ENCODE peak calls at places on chromosomes 7 and 10, in seven cellular contexts. W is uterus, J is H54, U is breast epithelium, R is upper lobe of left lung, S is adrenal gland, O is spleen. N is an unnamed sample.

GRCh38 chr7:30389793-30390192 is 88.8 kb downstream of the NOD1 start:
- DNase-seq in W (no peak), J (no peak), U (no peak), R (no peak), S (no peak), O (no peak), N (no peak)

GRCh38 chr7:129550673-129551360 is 48.5 kb downstream of the SMKR1 start:
- DNase-seq in W (no peak), J (no peak), U (no peak), R (no peak), S (no peak), O (no peak), N (no peak)

GRCh38 chr10:97519342-97519741 is 20.6 kb downstream of the UBTD1 start:
- DNase-seq in W (no peak), J (no peak), U (no peak), R (no peak), S (no peak), O (no peak), N (no peak)

GRCh38 chr10:51861731-51862130 is 162.3 kb upstream of the CSTF2T start:
- DNase-seq in W (no peak), J (no peak), U (peak), R (no peak), S (no peak), O (no peak), N (no peak)

GRCh38 chr7:80450621-80451308 is 61.1 kb downstream of the GNAT3 start:
- DNase-seq in W (no peak), J (no peak), U (no peak), R (no peak), S (no peak), O (no peak), N (no peak)

GRCh38 chr10:104076743-104077160 is 8.9 kb downstream of the COL17A1 start:
- DNase-seq in W (peak), J (no peak), U (no peak), R (peak), S (peak), O (no peak), N (no peak)

GRCh38 chr10:49075743-49076142 is 39.6 kb downstream of the VSTM4 start:
- DNase-seq in W (no peak), J (no peak), U (no peak), R (no peak), S (no peak), O (no peak), N (no peak)

GRCh38 chr7:32673275-32673983 is 178.1 kb downstream of the AVL9 start:
- DNase-seq in W (no peak), J (no peak), U (no peak), R (no peak), S (no peak), O (no peak), N (no peak)

GRCh38 chr10:64271508-64271907 is 750.3 kb downstream of the REEP3 start:
- DNase-seq in W (no peak), J (no peak), U (no peak), R (no peak), S (no peak), O (no peak), N (no peak)

GRCh38 chr10:127563718-127564553 is 14.8 kb downstream of the NPS start:
- DNase-seq in W (no peak), J (no peak), U (no peak), R (peak), S (no peak), O (no peak), N (no peak)

GRCh38 chr10:11894381-11895107 is 71.4 kb downstream of the PROSER2 start:
- DNase-seq in W (no peak), J (no peak), U (no peak), R (no peak), S (no peak), O (peak), N (no peak)

GRCh38 chr7:106504620-106505019 is 156.3 kb downstream of the CCDC71L start:
- DNase-seq in W (no peak), J (no peak), U (no peak), R (no peak), S (no peak), O (no peak), N (no peak)

GRCh38 chr10:132075909-132076577 is 10.3 kb downstream of the JAKMIP3 start:
- DNase-seq in W (no peak), J (no peak), U (no peak), R (no peak), S (no peak), O (no peak), N (no peak)

GRCh38 chr10:70756710-70757360 is 28.3 kb downstream of the TBATA start:
- DNase-seq in W (no peak), J (no peak), U (no peak), R (no peak), S (no peak), O (peak), N (no peak)

GRCh38 chr10:95290801-95291633 is at the start of gene PDLIM1:
- DNase-seq in W (peak), J (peak), U (peak), R (peak), S (peak), O (peak), N (no peak)

GRCh38 chr10:94194256-94194655 is 168.5 kb downstream of the NOC3L start:
- DNase-seq in W (no peak), J (peak), U (no peak), R (no peak), S (no peak), O (no peak), N (no peak)

GRCh38 chr7:110779313-110779712 is 311.6 kb upstream of the LRRN3 start:
- DNase-seq in W (no peak), J (no peak), U (no peak), R (no peak), S (no peak), O (no peak), N (no peak)

GRCh38 chr10:30057421-30057841 is 2.0 kb downstream of the JCAD start:
- DNase-seq in W (no peak), J (no peak), U (no peak), R (no peak), S (no peak), O (no peak), N (no peak)

GRCh38 chr10:63712717-63713115 is 191.5 kb downstream of the REEP3 start:
- DNase-seq in W (no peak), J (no peak), U (no peak), R (no peak), S (no peak), O (no peak), N (no peak)

GRCh38 chr7:80918909-80919721 is at the start of gene SEMA3C:
- DNase-seq in W (peak), J (peak), U (peak), R (peak), S (peak), O (peak), N (peak)

GRCh38 chr10:112137381-112137987 is 46.1 kb downstream of the GPAM start:
- DNase-seq in W (peak), J (peak), U (peak), R (peak), S (peak), O (peak), N (no peak)

GRCh38 chr7:64999165-65000004 is 7.1 kb downstream of the ERV3-1 start:
- DNase-seq in W (no peak), J (no peak), U (no peak), R (peak), S (peak), O (peak), N (no peak)

GRCh38 chr7:87173456-87173855 is 21.2 kb downstream of the DMTF1 start:
- DNase-seq in W (no peak), J (no peak), U (no peak), R (no peak), S (no peak), O (no peak), N (no peak)

GRCh38 chr10:59905066-59905734 is 1.2 kb downstream of the CCDC6 start:
- DNase-seq in W (peak), J (peak), U (peak), R (peak), S (peak), O (peak), N (no peak)

GRCh38 chr10:59907537-59907917 is 1.2 kb upstream of the CCDC6 start:
- DNase-seq in W (no peak), J (no peak), U (no peak), R (no peak), S (no peak), O (no peak), N (no peak)

GRCh38 chr10:59905735-59906416 is 480 bp downstream of the CCDC6 start:
- DNase-seq in W (no peak), J (no peak), U (no peak), R (no peak), S (no peak), O (peak), N (no peak)

GRCh38 chr10:59907918-59908807 is 1.8 kb upstream of the CCDC6 start:
- DNase-seq in W (peak), J (peak), U (peak), R (peak), S (peak), O (no peak), N (no peak)

DNA sequence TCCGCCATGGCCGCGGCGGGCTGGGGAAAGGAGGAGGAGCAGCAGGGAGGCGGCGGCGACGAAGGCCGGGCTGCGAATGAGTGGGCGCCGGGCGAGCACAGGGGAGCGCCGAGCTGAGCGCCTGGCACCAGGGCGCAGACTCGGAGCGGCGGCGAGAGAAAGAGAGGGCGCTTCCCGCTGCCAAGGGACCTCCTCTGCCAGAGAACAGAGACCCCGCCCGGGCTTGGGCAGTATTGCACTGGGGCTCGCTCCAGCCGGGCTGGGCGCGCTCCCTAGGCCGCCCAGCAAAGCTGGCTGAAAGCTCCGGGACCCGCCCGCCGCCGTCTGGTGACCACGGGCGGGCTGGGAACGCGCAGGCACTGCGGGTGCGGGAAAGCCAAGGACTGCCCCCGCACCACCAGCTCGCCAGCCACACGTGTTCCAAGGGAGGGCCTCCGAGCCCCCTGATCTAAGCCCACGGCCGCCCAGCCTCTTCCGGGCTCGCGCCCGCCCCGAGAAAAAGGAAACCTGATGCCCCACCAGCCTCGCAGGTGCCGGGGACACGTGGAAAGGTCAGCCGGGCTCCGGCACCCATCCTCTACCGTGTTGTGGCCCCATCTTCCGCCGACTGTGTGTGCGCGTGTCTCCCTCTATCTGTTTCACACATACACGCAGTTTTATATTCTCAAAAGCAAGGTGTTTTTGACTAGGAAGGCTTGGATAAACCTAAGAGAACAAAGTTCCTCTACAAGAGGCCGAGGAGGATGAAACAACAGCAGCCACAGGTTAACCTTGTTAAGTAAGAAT is at the start of gene CCDC6:
- DNase-seq in W (peak), J (peak), U (peak), R (peak), S (peak), O (peak), N (no peak)
- TF ChIP-seq POLR2A in W (peak), J (peak), U (peak), R (peak), S (peak), O (peak), N (no peak)

GRCh38 chr10:110007701-110008517 is at the start of gene ADD3:
- DNase-seq in W (peak), J (peak), U (peak), R (peak), S (peak), O (peak), N (no peak)
- TF ChIP-seq POLR2A in W (peak), J (peak), U (no peak), R (peak), S (peak), O (no peak), N (peak)

DNA sequence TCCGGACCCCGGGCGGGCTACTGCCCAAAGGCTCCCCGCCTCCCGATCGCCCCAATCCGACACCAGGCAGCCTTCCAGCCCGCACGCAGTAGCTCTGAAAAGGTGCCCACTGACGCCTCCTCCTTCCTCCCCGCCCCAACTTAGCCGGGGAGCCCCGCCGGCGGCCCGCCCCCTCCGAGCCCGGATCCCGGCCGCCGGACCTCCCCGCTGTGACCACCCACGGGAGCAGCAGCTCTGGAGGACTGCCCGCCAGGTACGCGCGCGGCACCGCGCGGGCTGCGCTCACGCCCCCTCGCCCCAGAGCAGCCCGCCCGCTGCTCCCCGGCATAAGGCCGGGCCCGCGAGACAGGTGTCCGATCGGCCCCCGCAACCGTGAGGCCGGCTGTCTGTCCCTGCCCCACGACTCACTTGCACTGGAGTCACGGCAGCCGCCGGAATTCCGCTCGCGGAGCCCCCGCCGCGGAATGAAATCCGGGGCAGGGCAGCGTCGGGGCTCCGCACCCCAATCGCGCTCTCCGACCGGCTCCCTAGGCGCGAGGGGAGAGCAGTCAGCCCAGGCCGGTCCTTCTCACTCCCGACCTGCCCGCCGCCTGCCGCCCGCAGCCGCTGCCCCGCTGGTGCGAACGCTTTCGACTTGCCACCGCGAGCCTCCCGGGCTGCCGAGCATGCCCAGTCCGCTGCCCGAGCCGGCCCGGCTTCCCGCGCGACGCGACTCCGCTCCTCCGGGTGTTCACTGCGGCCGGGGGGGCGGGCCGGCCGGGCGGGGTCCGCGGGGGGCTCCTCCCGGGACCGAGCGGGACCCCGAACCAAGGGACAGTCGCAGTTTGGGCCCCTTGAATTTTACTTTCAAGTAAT is at the start of gene SGMS1:
- DNase-seq in W (peak), J (peak), U (peak), R (peak), S (peak), O (peak), N (no peak)
- TF ChIP-seq POLR2A in W (peak), J (peak), U (no peak), R (peak), S (peak), O (peak), N (no peak)

GRCh38 chr7:149624419-149625338 is 127.1 kb upstream of the ZNF746 start:
- DNase-seq in W (peak), J (peak), U (peak), R (peak), S (peak), O (peak), N (no peak)
- TF ChIP-seq POLR2A in W (peak), J (peak), U (peak), R (peak), S (peak), O (peak), N (peak)

GRCh38 chr7:5425507-5426225 is 2.0 kb upstream of the TNRC18 start:
- DNase-seq in W (peak), J (peak), U (peak), R (peak), S (peak), O (peak), N (no peak)
- TF ChIP-seq POLR2A in W (peak), J (peak), U (peak), R (peak), S (peak), O (no peak), N (peak)

GRCh38 chr10:113477451-113477850 is 75.4 kb upstream of the HABP2 start:
- DNase-seq in W (no peak), J (no peak), U (no peak), R (no peak), S (no peak), O (no peak), N (no peak)

GRCh38 chr10:113475381-113475807 is 77.5 kb upstream of the HABP2 start:
- DNase-seq in W (no peak), J (no peak), U (peak), R (no peak), S (no peak), O (no peak), N (peak)

GRCh38 chr10:113474756-113475155 is 78.1 kb upstream of the HABP2 start:
- DNase-seq in W (no peak), J (no peak), U (no peak), R (no peak), S (no peak), O (no peak), N (no peak)

GRCh38 chr10:113476191-113476590 is 76.7 kb upstream of the HABP2 start:
- DNase-seq in W (no peak), J (no peak), U (peak), R (no peak), S (no peak), O (no peak), N (peak)

DNA sequence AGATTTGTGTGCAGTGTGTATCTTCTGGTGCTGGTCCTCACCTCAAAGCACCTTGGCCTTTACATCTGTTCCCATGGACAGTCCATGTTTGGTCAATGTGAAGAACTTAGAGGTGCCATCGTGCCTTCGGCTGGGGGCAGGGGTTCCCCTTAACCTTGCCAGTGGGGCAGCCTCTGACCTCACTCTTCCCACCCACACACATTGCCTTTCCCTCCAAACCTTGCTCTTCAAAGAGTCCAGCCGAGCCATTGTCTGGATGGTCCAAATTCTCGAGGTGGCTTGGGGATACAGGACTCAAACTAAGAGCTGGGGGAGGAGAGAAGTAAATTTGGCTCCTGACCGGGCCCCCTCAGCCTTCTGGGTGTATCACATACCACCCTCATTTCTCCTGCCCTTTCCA is 76.2 kb upstream of the HABP2 start:
- DNase-seq in W (no peak), J (no peak), U (no peak), R (no peak), S (no peak), O (no peak), N (no peak)
- TF ChIP-seq POLR2A in W (no peak), J (no peak), U (no peak), R (no peak), S (no peak), O (no peak), N (no peak)

DNA sequence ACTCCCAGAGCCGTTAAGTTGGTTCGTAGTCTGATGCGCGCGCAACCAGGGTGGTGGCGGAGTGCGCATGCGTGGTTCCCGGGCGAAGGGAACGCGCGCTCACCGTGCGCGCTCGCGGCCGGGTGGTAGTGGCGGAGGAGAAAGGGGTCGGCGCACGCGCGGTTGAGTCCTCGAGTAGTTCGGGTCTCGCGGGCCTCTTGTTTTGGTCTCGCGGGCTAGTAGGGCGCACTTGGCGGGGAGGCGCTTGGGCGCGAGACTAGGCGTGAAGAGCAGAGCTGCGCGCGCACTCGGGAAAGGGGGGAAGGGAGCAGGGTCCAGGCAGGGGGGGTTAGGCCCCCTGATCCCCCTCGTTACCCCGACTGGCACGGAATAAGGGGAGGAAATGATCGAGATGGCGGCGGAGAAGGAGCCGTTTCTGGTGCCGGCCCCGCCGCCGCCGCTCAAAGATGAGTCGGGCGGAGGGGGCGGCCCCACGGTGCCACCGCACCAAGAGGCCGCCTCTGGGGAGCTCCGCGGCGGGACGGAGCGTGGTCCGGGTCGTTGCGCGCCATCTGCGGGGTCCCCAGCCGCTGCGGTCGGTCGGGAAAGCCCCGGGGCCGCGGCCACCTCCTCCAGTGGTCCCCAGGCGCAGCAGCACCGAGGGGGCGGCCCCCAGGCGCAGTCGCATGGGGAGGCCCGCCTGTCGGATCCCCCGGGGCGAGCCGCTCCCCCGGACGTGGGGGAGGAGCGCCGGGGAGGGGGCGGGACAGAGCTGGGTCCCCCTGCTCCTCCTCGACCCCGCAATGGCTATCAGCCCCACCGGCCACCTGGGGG is at the start of gene MEPCE:
- DNase-seq in W (peak), J (peak), U (peak), R (peak), S (peak), O (peak), N (no peak)
- TF ChIP-seq POLR2A in W (peak), J (peak), U (no peak), R (peak), S (peak), O (no peak), N (peak)

DNA sequence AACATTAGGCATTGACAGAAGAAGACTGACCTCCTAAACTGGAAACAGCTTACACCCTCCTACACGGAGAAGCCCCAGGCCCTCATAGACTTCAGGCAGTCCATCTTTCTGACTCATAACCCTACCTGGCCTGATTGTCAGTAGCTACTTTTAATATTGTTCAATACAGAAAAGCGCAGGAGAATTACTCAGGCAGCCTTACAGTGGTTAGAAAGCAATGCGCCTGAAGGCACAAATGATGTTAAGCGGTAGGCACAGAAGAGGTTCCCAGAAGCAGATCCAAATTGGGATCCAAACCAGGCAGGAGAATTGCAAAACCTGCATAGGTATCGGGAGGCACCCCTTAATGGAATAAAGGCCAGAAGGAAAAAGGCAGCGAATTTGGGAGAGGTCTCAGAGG is 5.4 kb upstream of the CYREN start:
- DNase-seq in W (no peak), J (no peak), U (peak), R (no peak), S (no peak), O (no peak), N (no peak)
- TF ChIP-seq POLR2A in W (no peak), J (no peak), U (no peak), R (no peak), S (no peak), O (no peak), N (no peak)